ENCODE peak calls at places on chromosomes 2 and 18, in four cellular contexts. One of them, this sample, is unnamed.

GRCh38 chr2:118046628-118047210 is 32.8 kb upstream of the CCDC93 start:
- DNase-seq in nephron progenitor cell: no peak
- DNase-seq in activated CD8-positive, alpha-beta memory T cell treated with anti-CD3 and anti-CD28 coated beads, Interleukin-2, amount 10 ng/mL, durations not matched to agents 7 days and 5 days: no peak
- DNase-seq in HT-29: peak
- DNase-seq in this sample: peak

GRCh38 chr2:29223851-29224692 is 108.9 kb downstream of the CLIP4 start:
- DNase-seq in nephron progenitor cell: no peak
- DNase-seq in activated CD8-positive, alpha-beta memory T cell treated with anti-CD3 and anti-CD28 coated beads, Interleukin-2, amount 10 ng/mL, durations not matched to agents 7 days and 5 days: no peak
- DNase-seq in HT-29: peak
- DNase-seq in this sample: peak

GRCh38 chr18:12011199-12011961 is 30.1 kb downstream of the IMPA2 start:
- DNase-seq in nephron progenitor cell: no peak
- DNase-seq in activated CD8-positive, alpha-beta memory T cell treated with anti-CD3 and anti-CD28 coated beads, Interleukin-2, amount 10 ng/mL, durations not matched to agents 7 days and 5 days: no peak
- DNase-seq in HT-29: no peak
- DNase-seq in this sample: no peak

GRCh38 chr2:85853499-85854165 is 35.2 kb downstream of the ST3GAL5 start:
- DNase-seq in HT-29: no peak
- DNase-seq in activated CD8-positive, alpha-beta memory T cell treated with anti-CD3 and anti-CD28 coated beads, Interleukin-2, amount 10 ng/mL, durations not matched to agents 7 days and 5 days: peak
- DNase-seq in nephron progenitor cell: no peak
- DNase-seq in this sample: no peak

GRCh38 chr2:84959045-84959493 is 11.9 kb upstream of the KCMF1 start:
- DNase-seq in HT-29: peak
- DNase-seq in activated CD8-positive, alpha-beta memory T cell treated with anti-CD3 and anti-CD28 coated beads, Interleukin-2, amount 10 ng/mL, durations not matched to agents 7 days and 5 days: no peak
- DNase-seq in nephron progenitor cell: no peak
- DNase-seq in this sample: no peak

GRCh38 chr2:168192839-168193616 is 54.4 kb downstream of the STK39 start:
- DNase-seq in activated CD8-positive, alpha-beta memory T cell treated with anti-CD3 and anti-CD28 coated beads, Interleukin-2, amount 10 ng/mL, durations not matched to agents 7 days and 5 days: peak
- DNase-seq in HT-29: peak
- DNase-seq in nephron progenitor cell: no peak
- DNase-seq in this sample: no peak

GRCh38 chr2:101818531-101819451 is 121.3 kb downstream of the MAP4K4 start:
- DNase-seq in nephron progenitor cell: no peak
- DNase-seq in HT-29: no peak
- DNase-seq in activated CD8-positive, alpha-beta memory T cell treated with anti-CD3 and anti-CD28 coated beads, Interleukin-2, amount 10 ng/mL, durations not matched to agents 7 days and 5 days: no peak
- DNase-seq in this sample: peak

GRCh38 chr2:57497489-57498096 is 549.0 kb upstream of the VRK2 start:
- DNase-seq in HT-29: peak
- DNase-seq in nephron progenitor cell: peak
- DNase-seq in activated CD8-positive, alpha-beta memory T cell treated with anti-CD3 and anti-CD28 coated beads, Interleukin-2, amount 10 ng/mL, durations not matched to agents 7 days and 5 days: peak
- DNase-seq in this sample: peak

GRCh38 chr18:7116001-7116831 is 1.4 kb downstream of the LAMA1 start:
- DNase-seq in nephron progenitor cell: peak
- DNase-seq in HT-29: no peak
- DNase-seq in activated CD8-positive, alpha-beta memory T cell treated with anti-CD3 and anti-CD28 coated beads, Interleukin-2, amount 10 ng/mL, durations not matched to agents 7 days and 5 days: no peak
- DNase-seq in this sample: peak

GRCh38 chr2:11558206-11558886 is 24.5 kb downstream of the GREB1 start:
- DNase-seq in activated CD8-positive, alpha-beta memory T cell treated with anti-CD3 and anti-CD28 coated beads, Interleukin-2, amount 10 ng/mL, durations not matched to agents 7 days and 5 days: no peak
- DNase-seq in HT-29: no peak
- DNase-seq in nephron progenitor cell: no peak
- DNase-seq in this sample: no peak

GRCh38 chr2:219541611-219542180 is 1.9 kb downstream of the CHPF start:
- DNase-seq in activated CD8-positive, alpha-beta memory T cell treated with anti-CD3 and anti-CD28 coated beads, Interleukin-2, amount 10 ng/mL, durations not matched to agents 7 days and 5 days: peak
- DNase-seq in nephron progenitor cell: peak
- DNase-seq in HT-29: peak
- DNase-seq in this sample: peak

GRCh38 chr2:64750001-64750816 is 96.5 kb upstream of the SERTAD2 start:
- DNase-seq in activated CD8-positive, alpha-beta memory T cell treated with anti-CD3 and anti-CD28 coated beads, Interleukin-2, amount 10 ng/mL, durations not matched to agents 7 days and 5 days: peak
- DNase-seq in nephron progenitor cell: peak
- DNase-seq in HT-29: peak
- DNase-seq in this sample: peak

GRCh38 chr18:11096411-11096810 is 53.0 kb downstream of the PIEZO2 start:
- DNase-seq in activated CD8-positive, alpha-beta memory T cell treated with anti-CD3 and anti-CD28 coated beads, Interleukin-2, amount 10 ng/mL, durations not matched to agents 7 days and 5 days: no peak
- DNase-seq in nephron progenitor cell: no peak
- DNase-seq in HT-29: no peak
- DNase-seq in this sample: no peak

GRCh38 chr2:48759682-48760081 is 4.2 kb upstream of the LHCGR start:
- DNase-seq in HT-29: no peak
- DNase-seq in nephron progenitor cell: no peak
- DNase-seq in activated CD8-positive, alpha-beta memory T cell treated with anti-CD3 and anti-CD28 coated beads, Interleukin-2, amount 10 ng/mL, durations not matched to agents 7 days and 5 days: no peak
- DNase-seq in this sample: no peak

GRCh38 chr18:11004294-11004693 is 145.1 kb downstream of the PIEZO2 start:
- DNase-seq in HT-29: peak
- DNase-seq in nephron progenitor cell: no peak
- DNase-seq in activated CD8-positive, alpha-beta memory T cell treated with anti-CD3 and anti-CD28 coated beads, Interleukin-2, amount 10 ng/mL, durations not matched to agents 7 days and 5 days: no peak
- DNase-seq in this sample: no peak

GRCh38 chr2:58594175-58594574 is 353.1 kb upstream of the FANCL start:
- DNase-seq in nephron progenitor cell: peak
- DNase-seq in activated CD8-positive, alpha-beta memory T cell treated with anti-CD3 and anti-CD28 coated beads, Interleukin-2, amount 10 ng/mL, durations not matched to agents 7 days and 5 days: no peak
- DNase-seq in HT-29: peak
- DNase-seq in this sample: no peak

GRCh38 chr2:24825883-24826800 is 32.9 kb downstream of the CENPO start:
- DNase-seq in HT-29: no peak
- DNase-seq in nephron progenitor cell: no peak
- DNase-seq in activated CD8-positive, alpha-beta memory T cell treated with anti-CD3 and anti-CD28 coated beads, Interleukin-2, amount 10 ng/mL, durations not matched to agents 7 days and 5 days: peak
- DNase-seq in this sample: no peak

GRCh38 chr2:235113854-235114253 is 162.0 kb downstream of the SH3BP4 start:
- DNase-seq in HT-29: no peak
- DNase-seq in activated CD8-positive, alpha-beta memory T cell treated with anti-CD3 and anti-CD28 coated beads, Interleukin-2, amount 10 ng/mL, durations not matched to agents 7 days and 5 days: no peak
- DNase-seq in nephron progenitor cell: peak
- DNase-seq in this sample: no peak

GRCh38 chr2:111685342-111685741 is 198.7 kb downstream of the ANAPC1 start:
- DNase-seq in activated CD8-positive, alpha-beta memory T cell treated with anti-CD3 and anti-CD28 coated beads, Interleukin-2, amount 10 ng/mL, durations not matched to agents 7 days and 5 days: no peak
- DNase-seq in nephron progenitor cell: no peak
- DNase-seq in HT-29: no peak
- DNase-seq in this sample: no peak

GRCh38 chr2:58030789-58031188 is 15.8 kb upstream of the VRK2 start:
- DNase-seq in nephron progenitor cell: no peak
- DNase-seq in activated CD8-positive, alpha-beta memory T cell treated with anti-CD3 and anti-CD28 coated beads, Interleukin-2, amount 10 ng/mL, durations not matched to agents 7 days and 5 days: no peak
- DNase-seq in HT-29: no peak
- DNase-seq in this sample: no peak

GRCh38 chr2:138922973-138923563 is 142.9 kb upstream of the NXPH2 start:
- DNase-seq in activated CD8-positive, alpha-beta memory T cell treated with anti-CD3 and anti-CD28 coated beads, Interleukin-2, amount 10 ng/mL, durations not matched to agents 7 days and 5 days: no peak
- DNase-seq in HT-29: peak
- DNase-seq in nephron progenitor cell: no peak
- DNase-seq in this sample: peak